ENCODE peak calls at places on chromosomes 7 and 10, in four cellular contexts. Q is ovary, A is IMR-90, J is esophagus squamous epithelium. D is an unnamed sample.

GRCh38 chr7:149367417-149367816 is 93.4 kb downstream of the ZNF777 start:
- DNase-seq in J (no peak), A (no peak), Q (no peak), D (no peak)

GRCh38 chr10:43698156-43698555 is 49.5 kb upstream of the ZNF32 start:
- DNase-seq in Q (no peak), A (no peak), J (no peak), D (peak; percentile 1)

GRCh38 chr10:83983578-83984255 is 155.6 kb upstream of the GHITM start:
- DNase-seq in A (no peak), Q (no peak), J (no peak), D (no peak)

GRCh38 chr7:107998150-107998549 is 4.8 kb downstream of the LAMB1 start:
- DNase-seq in A (no peak), J (no peak), Q (no peak), D (no peak)

GRCh38 chr10:29957887-29958330 is 101.5 kb downstream of the JCAD start:
- DNase-seq in J (no peak), A (no peak), Q (peak; percentile 38), D (peak; percentile 15)

GRCh38 chr7:48025630-48026029 is 3.3 kb downstream of the SUN3 start:
- DNase-seq in Q (no peak), J (no peak), A (no peak), D (no peak)

GRCh38 chr7:126768836-126769235 is 483.9 kb downstream of the GRM8 start:
- DNase-seq in Q (no peak), A (no peak), J (no peak), D (no peak)

GRCh38 chr10:89064764-89065163 is 74.2 kb downstream of the FAS start:
- DNase-seq in A (no peak), Q (no peak), J (no peak), D (no peak)

GRCh38 chr10:29266641-29267040 is 22.2 kb upstream of the LYZL1 start:
- DNase-seq in Q (no peak), J (no peak), A (no peak), D (no peak)

GRCh38 chr7:102261451-102261850 is 25.2 kb upstream of the SH2B2 start:
- DNase-seq in J (no peak), A (no peak), Q (no peak), D (no peak)

GRCh38 chr7:131546583-131547111 is 9.8 kb downstream of the PODXL start:
- DNase-seq in Q (no peak), A (no peak), J (no peak), D (no peak)

GRCh38 chr10:122435212-122435827 is 19.1 kb upstream of the ARMS2 start:
- DNase-seq in Q (no peak), A (peak; percentile 55), J (no peak), D (no peak)

GRCh38 chr10:29011511-29011910 is 277.4 kb upstream of the LYZL1 start:
- DNase-seq in Q (no peak), J (no peak), A (peak; percentile 15), D (no peak)

GRCh38 chr7:29859491-29860180 is 53.3 kb downstream of the WIPF3 start:
- DNase-seq in J (no peak), Q (no peak), A (no peak), D (no peak)

GRCh38 chr10:29691564-29692064 is 56.8 kb upstream of the SVIL start:
- DNase-seq in J (no peak), Q (no peak), A (peak; percentile 55), D (no peak)

GRCh38 chr10:76429642-76430041 is 998.2 kb downstream of the LRMDA start:
- DNase-seq in J (no peak), A (no peak), Q (no peak), D (no peak)

GRCh38 chr10:86827639-86828038 is 71.2 kb downstream of the BMPR1A start:
- DNase-seq in A (no peak), Q (no peak), J (no peak), D (no peak)

GRCh38 chr10:44974628-44975431 is 3.8 kb downstream of the DEPP1 start:
- DNase-seq in Q (peak; percentile 76), J (no peak), A (no peak), D (peak; percentile 67)

GRCh38 chr10:71729023-71729649 is 9.6 kb upstream of the C10orf105 start:
- DNase-seq in A (no peak), J (no peak), Q (no peak), D (no peak)

GRCh38 chr10:55628260-55628701 is 732.8 kb downstream of the ZWINT start:
- DNase-seq in J (no peak), Q (no peak), A (no peak), D (no peak)

GRCh38 chr10:122045212-122045611 is 56.2 kb downstream of the TACC2 start:
- DNase-seq in Q (no peak), J (no peak), A (no peak), D (no peak)

GRCh38 chr7:44325811-44326241 is 432 bp upstream of the CAMK2B start:
- DNase-seq in A (no peak), Q (no peak), J (no peak), D (no peak)

GRCh38 chr7:27191716-27192545 is 6.9 kb upstream of the HOXA11 start:
- DNase-seq in J (no peak), A (no peak), Q (no peak), D (no peak)
- TF ChIP-seq POLR2A in J (no peak), A (no peak), Q (no peak), D (no peak)

GRCh38 chr7:150990416-150991186 is at the start of gene NOS3:
- DNase-seq in J (no peak), A (no peak), Q (no peak), D (no peak)

GRCh38 chr7:150986099-150986512 is 4.7 kb upstream of the NOS3 start:
- DNase-seq in Q (no peak), J (no peak), A (peak; percentile 48), D (peak; percentile 25)

GRCh38 chr7:150986556-150986955 is 4.3 kb upstream of the NOS3 start:
- DNase-seq in A (no peak), J (no peak), Q (no peak), D (no peak)

GRCh38 chr7:150989456-150989855 is 1.4 kb upstream of the NOS3 start:
- DNase-seq in A (no peak), J (no peak), Q (no peak), D (no peak)

GRCh38 chr7:150988230-150989226 is 2.3 kb upstream of the NOS3 start:
- DNase-seq in Q (peak; percentile 72), J (no peak), A (no peak), D (no peak)
- TF ChIP-seq POLR2A in Q (no peak), J (no peak), A (no peak), D (no peak)

DNA sequence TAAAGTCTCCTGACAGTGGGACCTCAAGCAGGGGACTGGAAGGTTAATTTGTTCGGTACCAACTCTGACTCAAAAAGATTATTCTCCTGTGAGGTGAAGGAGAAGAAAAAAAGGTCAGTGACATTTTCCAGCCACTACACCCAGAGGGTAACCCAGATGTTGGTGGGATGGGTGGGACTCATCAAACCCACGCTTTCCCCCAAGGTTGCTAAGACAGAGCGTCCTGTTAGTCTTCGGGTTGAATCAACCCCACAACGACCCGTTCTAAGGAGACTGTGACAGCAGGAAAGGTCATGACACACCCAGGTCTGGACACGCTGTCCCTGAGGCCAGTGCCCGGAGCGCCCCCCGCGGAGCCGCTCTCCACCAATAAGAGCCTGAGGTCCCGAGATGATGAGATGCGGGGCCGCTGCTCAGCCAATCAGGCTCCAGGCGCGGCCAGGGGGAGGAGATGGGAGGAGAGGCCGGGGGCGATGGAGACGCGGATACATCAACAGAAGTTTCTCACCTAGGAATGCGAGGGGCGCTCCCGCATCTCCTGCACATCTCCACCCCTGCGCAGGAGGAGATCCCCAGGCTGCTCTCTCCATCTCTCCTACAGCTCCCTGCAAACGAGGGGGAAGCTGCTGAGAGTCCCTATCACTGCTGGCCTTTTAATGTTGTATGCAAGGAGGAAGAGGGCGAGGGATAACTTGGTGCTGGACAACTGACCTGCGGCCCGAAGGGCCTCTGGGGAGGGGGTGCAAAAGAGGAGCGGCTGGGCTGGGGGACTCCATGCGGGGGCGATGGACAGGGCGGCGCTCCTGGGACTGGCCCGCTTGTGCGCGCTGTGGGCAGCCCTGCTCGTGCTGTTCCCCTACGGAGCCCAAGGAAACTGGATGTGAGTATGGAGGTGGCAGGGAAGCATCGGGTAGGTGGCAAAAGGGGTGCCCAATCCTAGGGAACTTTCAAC is at the start of gene WNT16:
- DNase-seq in Q (no peak), A (no peak), J (no peak), D (no peak)
- TF ChIP-seq POLR2A in Q (no peak), A (no peak), J (no peak), D (no peak)

GRCh38 chr7:155298834-155299538 is 1.3 kb downstream of the INSIG1 start:
- DNase-seq in A (peak; percentile 98), Q (peak; percentile 88), J (peak; percentile 87), D (peak; percentile 87)
- TF ChIP-seq POLR2A in A (peak; percentile 55), Q (peak; percentile 34), J (no peak), D (peak; percentile 52)

DNA sequence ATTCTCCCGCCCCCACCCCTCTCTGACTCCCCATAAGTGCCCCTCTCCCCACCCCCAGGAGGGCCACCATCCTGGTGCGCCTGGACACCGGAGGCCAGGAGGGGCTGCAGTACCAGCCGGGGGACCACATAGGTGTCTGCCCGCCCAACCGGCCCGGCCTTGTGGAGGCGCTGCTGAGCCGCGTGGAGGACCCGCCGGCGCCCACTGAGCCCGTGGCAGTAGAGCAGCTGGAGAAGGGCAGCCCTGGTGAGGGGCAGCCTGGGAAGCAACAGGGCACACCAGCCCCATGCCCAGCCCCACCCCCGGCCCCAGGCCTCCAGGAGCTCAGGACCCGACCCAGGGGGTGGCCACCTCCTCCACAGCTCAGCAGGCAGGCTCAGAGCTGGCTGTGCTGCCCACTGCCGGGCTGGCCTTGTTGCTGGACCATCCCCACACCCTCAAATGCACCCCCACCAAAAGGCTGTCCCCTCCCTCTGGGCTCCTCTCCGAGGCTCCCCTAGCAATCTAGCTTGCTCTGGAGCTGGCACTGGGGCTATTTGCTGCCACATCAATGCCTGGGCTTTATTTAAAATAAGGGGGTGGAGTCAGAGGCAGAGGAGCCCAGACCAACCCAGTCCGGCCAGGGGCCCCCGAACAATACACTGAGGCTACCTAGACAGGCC is 14.8 kb downstream of the ATG9B start:
- DNase-seq in J (no peak), A (no peak), Q (no peak), D (no peak)
- TF ChIP-seq POLR2A in J (no peak), A (no peak), Q (no peak), D (no peak)

GRCh38 chr10:3273966-3274365 is 101.4 kb upstream of the PITRM1 start:
- DNase-seq in A (no peak), Q (no peak), J (no peak), D (no peak)

GRCh38 chr10:3272300-3272699 is 99.7 kb upstream of the PITRM1 start:
- DNase-seq in A (no peak), Q (no peak), J (no peak), D (no peak)

GRCh38 chr10:3274414-3274813 is 101.8 kb upstream of the PITRM1 start:
- DNase-seq in J (no peak), A (no peak), Q (no peak), D (no peak)

GRCh38 chr10:3270597-3270996 is 98.0 kb upstream of the PITRM1 start:
- DNase-seq in Q (no peak), J (no peak), A (no peak), D (no peak)

DNA sequence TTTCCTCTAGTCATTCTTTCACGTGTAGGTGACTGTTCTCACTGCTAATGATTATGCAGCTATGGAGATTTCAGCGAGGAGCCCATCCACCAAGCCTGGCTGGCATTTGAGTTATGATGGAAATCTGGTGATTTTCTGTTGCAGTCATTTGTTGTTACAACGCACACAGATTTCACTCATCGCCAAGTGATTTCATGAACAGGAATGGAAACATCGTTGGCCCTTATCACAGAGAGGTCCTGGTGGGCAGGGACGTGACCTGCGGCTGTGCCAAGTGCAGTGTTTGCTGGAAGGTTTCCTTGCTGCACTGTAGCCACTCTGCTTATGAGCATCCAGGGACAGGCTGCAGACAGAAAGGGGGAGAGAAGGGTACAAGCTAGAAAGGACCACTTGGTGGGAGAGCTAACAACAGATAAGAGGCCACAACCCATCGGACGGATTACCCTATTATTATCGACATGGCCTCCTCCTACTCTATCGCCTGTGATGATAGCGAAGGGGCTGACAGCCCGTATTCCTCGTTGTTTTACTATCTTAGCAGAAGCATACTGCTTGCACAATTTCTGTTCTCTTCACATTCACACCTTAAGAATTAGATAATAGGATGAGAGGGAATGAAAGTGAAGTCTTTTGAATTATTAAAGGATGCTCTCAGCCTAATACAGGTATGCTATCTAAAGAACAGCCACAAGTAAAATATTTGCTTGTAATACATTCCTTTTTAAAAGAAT is 99.0 kb upstream of the PITRM1 start:
- DNase-seq in J (no peak), Q (no peak), A (no peak), D (no peak)
- TF ChIP-seq POLR2A in J (no peak), Q (no peak), A (no peak), D (no peak)

D was measured in tibial nerve.